ENCODE peak calls at places on chromosomes 13 and 19, in ten cellular contexts. O is EL; U is T-helper 9 cell; A is activated T-helper 1 cell treated with anti-CD3 and anti-CD28 coated beads, Interleukin-2, amount 50 U/mL, for 16 hours; P is stimulated activated CD4-positive, alpha-beta T cell treated with anti-CD3 and anti-CD28 coated beads, Interleukin-4, amount 100 ng/mL, for 1 hour; T is choroid plexus epithelial cell; G is GM23248; D is non-pigmented ciliary epithelial cell; N is stimulated activated CD8-positive, alpha-beta memory T cell treated with anti-CD3 and anti-CD28 coated beads, Interleukin-4, amount 100 ng/mL, for 1 hour; Y is breast epithelium. K is an unnamed sample.

GRCh38 chr19:35224681-35225604 is 3.6 kb downstream of the FAM187B start:
- DNase-seq in P (no peak), G (no peak), A (no peak), D (no peak), O (no peak), Y (no peak), N (no peak), U (no peak), T (no peak), K (no peak)

GRCh38 chr13:43232866-43233265 is 209.5 kb downstream of the DNAJC15 start:
- DNase-seq in G (peak), D (no peak), O (peak), T (peak), P (no peak), N (no peak), U (no peak), A (no peak), Y (no peak), K (no peak)

GRCh38 chr13:102089177-102089576 is 312.7 kb downstream of the FGF14 start:
- DNase-seq in O (no peak), P (no peak), G (peak), Y (no peak), T (peak), A (no peak), D (no peak), N (no peak), U (no peak), K (no peak)

GRCh38 chr19:35220315-35220921 is 8.1 kb downstream of the FAM187B start:
- DNase-seq in U (no peak), G (no peak), T (no peak), A (no peak), P (no peak), D (no peak), O (no peak), N (no peak), Y (no peak), K (no peak)

GRCh38 chr13:113545931-113546516 is 38.5 kb upstream of the TFDP1 start:
- DNase-seq in D (no peak), A (no peak), N (no peak), O (no peak), T (no peak), U (no peak), Y (peak), G (no peak), P (no peak), K (no peak)

GRCh38 chr19:15640294-15640903 is at the start of gene CYP4F3:
- DNase-seq in N (no peak), D (no peak), Y (peak), P (no peak), A (no peak), O (peak), T (no peak), U (no peak), G (peak), K (no peak)

GRCh38 chr13:28609936-28610335 is 49.0 kb upstream of the POMP start:
- DNase-seq in N (no peak), A (no peak), U (no peak), G (peak), P (no peak), O (peak), T (peak), D (peak), Y (no peak), K (no peak)

GRCh38 chr13:51311957-51312520 is 27.5 kb upstream of the SERPINE3 start:
- DNase-seq in N (no peak), A (no peak), O (no peak), G (no peak), U (no peak), T (no peak), P (no peak), D (no peak), Y (no peak), K (no peak)

GRCh38 chr19:36460046-36460445 is 29.3 kb downstream of the ZNF566 start:
- DNase-seq in Y (no peak), P (no peak), U (no peak), T (peak), O (peak), N (no peak), G (peak), D (no peak), A (no peak), K (no peak)

GRCh38 chr13:94672400-94672799 is 39.9 kb downstream of the SOX21 start:
- DNase-seq in P (no peak), O (no peak), A (no peak), Y (no peak), U (no peak), T (no peak), N (no peak), D (no peak), G (no peak), K (no peak)

GRCh38 chr19:45716314-45717130 is 14.2 kb downstream of the FBXO46 start:
- DNase-seq in P (peak), N (no peak), A (no peak), D (no peak), Y (peak), O (no peak), G (peak), T (peak), U (peak), K (no peak)

GRCh38 chr19:15293751-15294505 is 38.4 kb downstream of the BRD4 start:
- DNase-seq in G (peak), N (no peak), U (no peak), P (no peak), T (peak), A (no peak), D (no peak), O (no peak), Y (no peak), K (no peak)

GRCh38 chr13:47397739-47398138 is 500.9 kb upstream of the HTR2A start:
- DNase-seq in Y (no peak), A (no peak), T (peak), U (no peak), N (no peak), G (peak), P (no peak), O (peak), D (peak), K (no peak)

GRCh38 chr19:50043967-50044366 is 18.2 kb downstream of the ZNF473 start:
- DNase-seq in A (no peak), Y (no peak), G (no peak), P (no peak), T (no peak), U (no peak), N (no peak), O (no peak), D (no peak), K (no peak)

GRCh38 chr19:44576843-44577565 is 36.4 kb upstream of the IGSF23 start:
- DNase-seq in Y (no peak), D (no peak), O (peak), P (no peak), U (no peak), A (no peak), T (peak), G (peak), N (no peak), K (peak)

GRCh38 chr13:63554157-63554556 is 2138.5 kb upstream of the PCDH20 start:
- DNase-seq in Y (no peak), N (no peak), G (no peak), P (no peak), D (no peak), O (no peak), A (no peak), U (no peak), T (no peak), K (no peak)

GRCh38 chr19:39951686-39952085 is 17.3 kb upstream of the FCGBP start:
- DNase-seq in T (peak), Y (no peak), U (no peak), A (no peak), O (peak), D (no peak), N (no peak), G (peak), P (no peak), K (no peak)

GRCh38 chr19:47309608-47310007 is at the start of gene C5AR1:
- DNase-seq in Y (no peak), P (no peak), T (no peak), U (no peak), A (no peak), N (no peak), G (no peak), D (no peak), O (no peak), K (no peak)

GRCh38 chr19:18915639-18916038 is 3.5 kb downstream of the COPE start:
- DNase-seq in D (no peak), N (no peak), Y (no peak), G (peak), T (peak), U (no peak), P (peak), A (no peak), O (peak), K (no peak)

GRCh38 chr13:113532156-113532806 is 41.8 kb upstream of the DCUN1D2 start:
- DNase-seq in N (no peak), P (no peak), O (peak), A (no peak), D (no peak), T (peak), U (no peak), G (no peak), Y (peak), K (no peak)

GRCh38 chr13:99153219-99153618 is 47.4 kb upstream of the UBAC2 start:
- DNase-seq in N (no peak), G (peak), A (no peak), P (no peak), D (no peak), U (no peak), T (peak), O (no peak), Y (no peak), K (no peak)

GRCh38 chr19:5588441-5588840 is 20.7 kb upstream of the TINCR start:
- DNase-seq in G (peak), O (no peak), Y (no peak), N (no peak), U (no peak), D (no peak), T (peak), A (no peak), P (no peak), K (no peak)

GRCh38 chr13:74388626-74389025 is 254.4 kb upstream of the KLF12 start:
- DNase-seq in P (no peak), G (no peak), U (no peak), T (no peak), A (no peak), Y (no peak), O (no peak), N (no peak), D (no peak), K (no peak)

GRCh38 chr19:49916839-49917733 is 11.9 kb upstream of the ATF5 start:
- DNase-seq in A (no peak), U (no peak), P (no peak), O (no peak), N (no peak), Y (no peak), G (no peak), D (no peak), T (no peak), K (no peak)

GRCh38 chr19:40542197-40542859 is 34.3 kb upstream of the SHKBP1 start:
- DNase-seq in A (no peak), T (peak), O (no peak), N (no peak), P (no peak), G (peak), Y (no peak), D (no peak), U (no peak), K (no peak)

GRCh38 chr13:36709136-36709895 is 35.5 kb downstream of the SERTM1 start:
- DNase-seq in G (no peak), N (no peak), P (no peak), T (no peak), A (no peak), Y (no peak), O (no peak), D (no peak), U (no peak), K (no peak)

GRCh38 chr19:13094771-13095392 is 7.8 kb downstream of the LYL1 start:
- DNase-seq in U (no peak), A (no peak), N (no peak), P (no peak), O (no peak), D (no peak), T (no peak), G (no peak), Y (no peak), K (no peak)

GRCh38 chr13:43838909-43839308 is 40.6 kb downstream of the CCDC122 start:
- DNase-seq in P (no peak), G (peak), D (no peak), N (no peak), U (no peak), T (peak), A (no peak), Y (no peak), O (peak), K (no peak)